ENCODE peak calls at places on chromosomes 11 and 22, in six cellular contexts. Z is right atrium auricular region, F is AG10803, T is body of pancreas, Q is GM12865, H is IMR-90. G is an unnamed sample.

GRCh38 chr22:18023509-18024275 is 669 bp downstream of the MICAL3 start:
- DNase-seq in Q (peak), H (peak), F (peak), T (peak), Z (peak), G (peak)

GRCh38 chr11:104443387-104443786 is 279.4 kb upstream of the PDGFD start:
- DNase-seq in Q (no peak), T (no peak), H (no peak), F (no peak), Z (no peak), G (no peak)

GRCh38 chr11:204587-205109 is 2.6 kb downstream of the BET1L start:
- DNase-seq in F (no peak), H (no peak), Z (peak), Q (peak), T (peak), G (no peak)

GRCh38 chr11:118003021-118003423 is 16.8 kb downstream of the IL10RA start:
- DNase-seq in H (no peak), F (no peak), T (no peak), Q (peak), Z (peak), G (peak)

GRCh38 chr11:106463154-106463553 is 385.7 kb downstream of the AASDHPPT start:
- DNase-seq in Q (no peak), Z (no peak), H (no peak), T (no peak), F (no peak), G (no peak)

GRCh38 chr22:39493759-39494158 is 8.3 kb upstream of the MIEF1 start:
- DNase-seq in Q (no peak), T (no peak), Z (no peak), F (peak), H (peak), G (no peak)

GRCh38 chr11:65019824-65020223 is 5.9 kb downstream of the ARL2 start:
- DNase-seq in F (no peak), H (no peak), Q (no peak), T (no peak), Z (no peak), G (no peak)

GRCh38 chr11:73249304-73249703 is 22.8 kb upstream of the P2RY6 start:
- DNase-seq in Z (no peak), T (no peak), H (peak), Q (peak), F (no peak), G (no peak)

GRCh38 chr11:8531982-8532381 is 62.0 kb downstream of the STK33 start:
- DNase-seq in Q (peak), H (no peak), Z (no peak), T (no peak), F (no peak), G (no peak)

GRCh38 chr11:67054851-67055523 is 1.7 kb upstream of the RHOD start:
- DNase-seq in Q (no peak), T (peak), Z (peak), H (peak), F (peak), G (peak)

GRCh38 chr11:329886-330253 is 9.2 kb upstream of the IFITM3 start:
- DNase-seq in Q (no peak), H (no peak), Z (no peak), F (no peak), T (no peak), G (no peak)

GRCh38 chr11:105274631-105275030 is 135.1 kb upstream of the CARD18 start:
- DNase-seq in H (peak), F (no peak), Q (no peak), T (no peak), Z (no peak), G (no peak)

GRCh38 chr11:5703741-5704536 is 14.3 kb downstream of the TRIM22 start:
- DNase-seq in H (no peak), F (no peak), T (no peak), Q (no peak), Z (no peak), G (no peak)

GRCh38 chr22:29269731-29270474 is 1.8 kb downstream of the EWSR1 start:
- DNase-seq in Z (no peak), T (no peak), F (no peak), H (peak), Q (peak), G (no peak)

GRCh38 chr11:134098566-134099184 is 29.8 kb downstream of the JAM3 start:
- DNase-seq in Z (no peak), H (no peak), F (no peak), T (no peak), Q (peak), G (no peak)

GRCh38 chr11:6736495-6737121 is 35.2 kb downstream of the OR2AG2 start:
- DNase-seq in F (peak), T (no peak), H (no peak), Q (peak), Z (no peak), G (no peak)

GRCh38 chr11:123254357-123254756 is 59.3 kb upstream of the CLMP start:
- DNase-seq in Q (no peak), F (no peak), Z (no peak), H (no peak), T (no peak), G (no peak)

GRCh38 chr11:26158251-26158650 is 173.7 kb upstream of the ANO3 start:
- DNase-seq in H (no peak), Z (no peak), T (no peak), F (no peak), Q (no peak), G (no peak)

GRCh38 chr11:105862736-105863367 is 159.2 kb downstream of the MSANTD4 start:
- DNase-seq in Q (peak), Z (no peak), T (no peak), H (peak), F (peak), G (no peak)

GRCh38 chr11:8693555-8693954 is 11.0 kb downstream of the RPL27A start:
- DNase-seq in F (no peak), H (no peak), T (no peak), Z (no peak), Q (no peak), G (no peak)

GRCh38 chr11:70167120-70167519 is 36.0 kb upstream of the FADD start:
- DNase-seq in H (no peak), Z (no peak), Q (no peak), T (no peak), F (no peak), G (no peak)

GRCh38 chr11:125701858-125702621 is 21.4 kb upstream of the ACRV1 start:
- DNase-seq in H (no peak), Z (no peak), F (no peak), T (no peak), Q (no peak), G (no peak)

GRCh38 chr11:11660351-11660750 is 38.5 kb upstream of the GALNT18 start:
- DNase-seq in T (no peak), H (no peak), Q (peak), F (no peak), Z (no peak), G (no peak)
- TF ChIP-seq CTCF in T (no peak), H (no peak), Q (no peak), F (no peak), Z (no peak), G (no peak)

GRCh38 chr11:10533323-10533722 is 7.7 kb downstream of the RNF141 start:
- DNase-seq in T (no peak), F (no peak), H (no peak), Q (no peak), Z (no peak), G (no peak)
- TF ChIP-seq CTCF in T (no peak), F (no peak), H (no peak), Q (no peak), Z (no peak), G (no peak)

DNA sequence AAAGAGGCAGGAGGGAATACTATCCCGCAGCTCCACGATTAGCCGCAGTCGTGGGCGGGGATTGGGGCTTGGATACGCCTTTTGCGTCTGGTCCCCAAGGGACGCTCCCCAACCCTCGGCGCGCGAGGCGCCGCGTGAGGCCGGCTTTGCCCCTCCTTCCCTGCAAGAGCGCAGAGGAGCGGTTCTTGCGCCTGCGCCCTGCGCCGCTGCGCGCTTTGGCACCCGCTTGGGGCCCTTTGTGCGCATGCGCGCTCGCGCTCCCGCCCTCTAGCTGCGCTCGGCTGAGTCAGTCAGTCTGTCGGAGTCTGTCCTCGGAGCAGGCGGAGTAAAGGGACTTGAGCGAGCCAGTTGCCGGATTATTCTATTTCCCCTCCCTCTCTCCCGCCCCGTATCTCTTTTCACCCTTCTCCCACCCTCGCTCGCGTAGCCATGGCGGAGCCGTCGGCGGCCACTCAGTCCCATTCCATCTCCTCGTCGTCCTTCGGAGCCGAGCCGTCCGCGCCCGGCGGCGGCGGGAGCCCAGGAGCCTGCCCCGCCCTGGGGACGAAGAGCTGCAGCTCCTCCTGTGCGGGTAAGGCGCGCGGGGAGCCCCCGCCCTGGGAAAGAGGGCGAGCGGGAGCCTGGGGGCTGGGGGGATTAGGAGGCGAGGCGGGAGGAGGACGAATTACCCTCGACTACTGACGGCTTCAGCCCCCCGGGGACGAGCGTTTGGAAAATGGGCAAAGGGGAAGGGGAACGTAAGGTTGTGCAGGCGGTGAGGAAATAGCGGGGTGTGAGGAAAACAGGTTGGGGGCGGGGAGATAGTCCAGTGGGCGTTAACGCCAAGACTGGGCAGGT is at the start of gene RTN3:
- DNase-seq in T (peak), Z (peak), H (peak), Q (peak), F (peak), G (peak)
- TF ChIP-seq CTCF in T (peak), Z (no peak), H (peak), Q (peak), F (no peak), G (no peak)

GRCh38 chr11:11786234-11786633 is 55.5 kb upstream of the USP47 start:
- DNase-seq in T (no peak), Q (no peak), Z (no peak), H (no peak), F (peak), G (no peak)

GRCh38 chr11:11789735-11790369 is 51.9 kb upstream of the USP47 start:
- DNase-seq in F (peak), Q (peak), Z (no peak), H (peak), T (no peak), G (no peak)

GRCh38 chr11:11787305-11788066 is 54.3 kb upstream of the USP47 start:
- DNase-seq in F (peak), Q (peak), H (peak), T (peak), Z (peak), G (peak)

GRCh38 chr11:11788067-11788710 is 53.6 kb upstream of the USP47 start:
- DNase-seq in H (no peak), T (no peak), Z (no peak), F (no peak), Q (no peak), G (no peak)

DNA sequence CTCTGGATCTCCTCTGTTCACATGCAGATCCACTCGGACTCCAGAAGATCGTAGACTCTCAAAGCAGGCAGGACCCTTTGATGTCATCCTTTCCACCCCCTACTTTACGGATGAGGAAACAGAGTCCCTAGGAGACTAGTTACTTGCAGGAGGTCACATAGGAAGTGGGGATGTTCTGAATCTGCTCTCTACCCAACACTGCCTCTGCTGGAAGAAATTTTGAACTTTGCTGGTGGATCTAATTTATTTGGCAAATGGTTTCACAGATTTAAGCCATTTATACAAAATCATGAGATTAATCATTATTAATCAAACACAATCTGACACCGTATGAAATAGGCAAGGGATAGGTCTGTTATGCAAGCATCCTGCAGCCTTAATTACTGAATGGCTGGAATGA is 55.0 kb upstream of the USP47 start:
- DNase-seq in H (peak), F (peak), Z (no peak), Q (no peak), T (no peak), G (no peak)
- TF ChIP-seq CTCF in H (peak), F (peak), Z (no peak), Q (peak), T (peak), G (peak)